ENCODE peak calls at places on chromosomes 2 and 18, in six cellular contexts. One of them, this sample, is unnamed.
A peak's percentile ranks its signal among the peaks of the same experiment; 100 is the strongest.

GRCh38 chr2:203510941-203511305 is 24.2 kb downstream of the RAPH1 start:
- DNase-seq in H9: no peak
- DNase-seq in H1: no peak
- DNase-seq in trophoblast cell: no peak
- DNase-seq in mesenchymal stem cell: no peak
- DNase-seq in neuronal stem cell: no peak
- DNase-seq in this sample: no peak

GRCh38 chr18:50973367-50974126 is 5.7 kb downstream of the ELAC1 start:
- DNase-seq in neuronal stem cell: no peak
- DNase-seq in mesenchymal stem cell: peak; percentile 56
- DNase-seq in H1: no peak
- DNase-seq in trophoblast cell: peak; percentile 27
- DNase-seq in H9: no peak
- DNase-seq in this sample: peak; percentile 79

GRCh38 chr2:8685697-8686358 is 4.0 kb downstream of the ID2 start:
- DNase-seq in trophoblast cell: no peak
- DNase-seq in mesenchymal stem cell: peak; percentile 38
- DNase-seq in H9: peak; percentile 74
- DNase-seq in H1: peak; percentile 97
- DNase-seq in neuronal stem cell: peak; percentile 77
- DNase-seq in this sample: peak; percentile 25

GRCh38 chr2:4791488-4791887 is 900.7 kb upstream of the SOX11 start:
- DNase-seq in H1: no peak
- DNase-seq in H9: no peak
- DNase-seq in mesenchymal stem cell: no peak
- DNase-seq in trophoblast cell: no peak
- DNase-seq in neuronal stem cell: no peak
- DNase-seq in this sample: no peak

GRCh38 chr2:104378853-104379374 is 475.0 kb upstream of the POU3F3 start:
- DNase-seq in H1: no peak
- DNase-seq in neuronal stem cell: peak; percentile 18
- DNase-seq in mesenchymal stem cell: no peak
- DNase-seq in trophoblast cell: no peak
- DNase-seq in H9: peak; percentile 58
- DNase-seq in this sample: no peak

GRCh38 chr2:170554278-170554955 is 160.7 kb upstream of the SP5 start:
- DNase-seq in H1: no peak
- DNase-seq in trophoblast cell: no peak
- DNase-seq in neuronal stem cell: no peak
- DNase-seq in mesenchymal stem cell: no peak
- DNase-seq in H9: no peak
- DNase-seq in this sample: no peak

GRCh38 chr2:197515277-197515797 is 529 bp upstream of the MOB4 start:
- DNase-seq in trophoblast cell: no peak
- DNase-seq in H1: no peak
- DNase-seq in H9: no peak
- DNase-seq in neuronal stem cell: peak; percentile 6
- DNase-seq in mesenchymal stem cell: peak; percentile 65
- DNase-seq in this sample: peak; percentile 31

GRCh38 chr2:165634855-165635254 is 159.2 kb downstream of the GALNT3 start:
- DNase-seq in H9: peak; percentile 69
- DNase-seq in trophoblast cell: no peak
- DNase-seq in H1: peak; percentile 57
- DNase-seq in neuronal stem cell: peak; percentile 35
- DNase-seq in mesenchymal stem cell: peak; percentile 61
- DNase-seq in this sample: peak; percentile 5

GRCh38 chr2:61435291-61435690 is 35.6 kb downstream of the USP34 start:
- DNase-seq in H1: no peak
- DNase-seq in H9: no peak
- DNase-seq in trophoblast cell: no peak
- DNase-seq in mesenchymal stem cell: no peak
- DNase-seq in neuronal stem cell: no peak
- DNase-seq in this sample: no peak

GRCh38 chr2:53964237-53964952 is 6.4 kb downstream of the PSME4 start:
- DNase-seq in H1: no peak
- DNase-seq in neuronal stem cell: no peak
- DNase-seq in mesenchymal stem cell: no peak
- DNase-seq in H9: no peak
- DNase-seq in trophoblast cell: no peak
- DNase-seq in this sample: no peak

GRCh38 chr2:152347076-152347475 is 12.1 kb downstream of the FMNL2 start:
- DNase-seq in H1: no peak
- DNase-seq in neuronal stem cell: no peak
- DNase-seq in mesenchymal stem cell: peak; percentile 71
- DNase-seq in trophoblast cell: no peak
- DNase-seq in H9: no peak
- DNase-seq in this sample: peak; percentile 74

GRCh38 chr2:46848446-46848845 is 67.2 kb downstream of the MCFD2 start:
- DNase-seq in neuronal stem cell: no peak
- DNase-seq in mesenchymal stem cell: no peak
- DNase-seq in H9: no peak
- DNase-seq in H1: no peak
- DNase-seq in trophoblast cell: no peak
- DNase-seq in this sample: no peak

GRCh38 chr2:211996857-211997256 is 541.7 kb downstream of the ERBB4 start:
- DNase-seq in trophoblast cell: no peak
- DNase-seq in H9: no peak
- DNase-seq in mesenchymal stem cell: no peak
- DNase-seq in neuronal stem cell: no peak
- DNase-seq in H1: no peak
- DNase-seq in this sample: no peak

GRCh38 chr2:14952383-14952782 is 319.9 kb downstream of the LRATD1 start:
- DNase-seq in trophoblast cell: no peak
- DNase-seq in neuronal stem cell: no peak
- DNase-seq in H1: no peak
- DNase-seq in H9: no peak
- DNase-seq in mesenchymal stem cell: no peak
- DNase-seq in this sample: no peak

GRCh38 chr2:240983996-240984498 is 14.4 kb upstream of the SNED1 start:
- DNase-seq in mesenchymal stem cell: no peak
- DNase-seq in trophoblast cell: no peak
- DNase-seq in neuronal stem cell: no peak
- DNase-seq in H1: peak; percentile 46
- DNase-seq in H9: no peak
- DNase-seq in this sample: no peak

GRCh38 chr2:169393068-169393590 is 30.8 kb upstream of the LRP2 start:
- DNase-seq in mesenchymal stem cell: no peak
- DNase-seq in neuronal stem cell: no peak
- DNase-seq in H1: no peak
- DNase-seq in H9: no peak
- DNase-seq in trophoblast cell: peak; percentile 87
- DNase-seq in this sample: no peak

GRCh38 chr2:198371902-198372611 is 567.7 kb downstream of the PLCL1 start:
- DNase-seq in H1: no peak
- DNase-seq in trophoblast cell: no peak
- DNase-seq in H9: no peak
- DNase-seq in neuronal stem cell: no peak
- DNase-seq in mesenchymal stem cell: peak; percentile 6
- DNase-seq in this sample: no peak

GRCh38 chr2:49360051-49360767 is 205.9 kb upstream of the FSHR start:
- DNase-seq in H9: no peak
- DNase-seq in trophoblast cell: no peak
- DNase-seq in mesenchymal stem cell: no peak
- DNase-seq in neuronal stem cell: no peak
- DNase-seq in H1: no peak
- DNase-seq in this sample: no peak
- H3K14ac ChIP-seq in H9: no peak overlapping the region
- H3K14ac ChIP-seq in trophoblast cell: no peak overlapping the region
- H3K14ac ChIP-seq in mesenchymal stem cell: no peak overlapping the region
- H3K14ac ChIP-seq in neuronal stem cell: no peak overlapping the region
- H3K14ac ChIP-seq in H1: no peak overlapping the region
- H3K14ac ChIP-seq in this sample: no peak overlapping the region

GRCh38 chr18:77061946-77062517 is 70.6 kb downstream of the MBP start:
- DNase-seq in neuronal stem cell: no peak
- DNase-seq in H9: peak; percentile 52
- DNase-seq in mesenchymal stem cell: no peak
- DNase-seq in trophoblast cell: no peak
- DNase-seq in H1: no peak
- DNase-seq in this sample: no peak

GRCh38 chr18:77061291-77061945 is 71.2 kb downstream of the MBP start:
- DNase-seq in trophoblast cell: no peak
- DNase-seq in H1: no peak
- DNase-seq in neuronal stem cell: no peak
- DNase-seq in H9: no peak
- DNase-seq in mesenchymal stem cell: no peak
- DNase-seq in this sample: peak; percentile 84

GRCh38 chr18:77058186-77058847 is 74.3 kb downstream of the MBP start:
- DNase-seq in H1: no peak
- DNase-seq in trophoblast cell: no peak
- DNase-seq in mesenchymal stem cell: no peak
- DNase-seq in H9: no peak
- DNase-seq in neuronal stem cell: no peak
- DNase-seq in this sample: no peak

GRCh38 chr18:77057043-77057442 is 75.5 kb downstream of the MBP start:
- DNase-seq in neuronal stem cell: no peak
- DNase-seq in H1: no peak
- DNase-seq in H9: no peak
- DNase-seq in trophoblast cell: no peak
- DNase-seq in mesenchymal stem cell: no peak
- DNase-seq in this sample: no peak

GRCh38 chr18:77059294-77059916 is 73.2 kb downstream of the MBP start:
- DNase-seq in H1: no peak
- DNase-seq in neuronal stem cell: no peak
- DNase-seq in trophoblast cell: no peak
- DNase-seq in mesenchymal stem cell: peak; percentile 65
- DNase-seq in H9: peak; percentile 56
- DNase-seq in this sample: peak; percentile 76
- H3K14ac ChIP-seq in H1: no peak overlapping the region
- H3K14ac ChIP-seq in neuronal stem cell: no peak overlapping the region
- H3K14ac ChIP-seq in trophoblast cell: no peak overlapping the region
- H3K14ac ChIP-seq in mesenchymal stem cell: no peak overlapping the region
- H3K14ac ChIP-seq in H9: no peak overlapping the region
- H3K14ac ChIP-seq in this sample: no peak overlapping the region

GRCh38 chr2:200750323-200750910 is 61.3 kb upstream of the BZW1 start:
- DNase-seq in H9: no peak
- DNase-seq in mesenchymal stem cell: no peak
- DNase-seq in H1: no peak
- DNase-seq in neuronal stem cell: no peak
- DNase-seq in trophoblast cell: peak; percentile 86
- DNase-seq in this sample: no peak

GRCh38 chr2:200752835-200753234 is 58.9 kb upstream of the BZW1 start:
- DNase-seq in H9: no peak
- DNase-seq in mesenchymal stem cell: no peak
- DNase-seq in H1: no peak
- DNase-seq in neuronal stem cell: no peak
- DNase-seq in trophoblast cell: no peak
- DNase-seq in this sample: no peak

GRCh38 chr2:200751786-200752185 is 59.9 kb upstream of the BZW1 start:
- DNase-seq in H9: no peak
- DNase-seq in trophoblast cell: no peak
- DNase-seq in H1: no peak
- DNase-seq in neuronal stem cell: no peak
- DNase-seq in mesenchymal stem cell: no peak
- DNase-seq in this sample: no peak

GRCh38 chr2:200749631-200750322 is 61.9 kb upstream of the BZW1 start:
- DNase-seq in H1: no peak
- DNase-seq in H9: no peak
- DNase-seq in neuronal stem cell: no peak
- DNase-seq in trophoblast cell: no peak
- DNase-seq in mesenchymal stem cell: no peak
- DNase-seq in this sample: peak; percentile 27

DNA sequence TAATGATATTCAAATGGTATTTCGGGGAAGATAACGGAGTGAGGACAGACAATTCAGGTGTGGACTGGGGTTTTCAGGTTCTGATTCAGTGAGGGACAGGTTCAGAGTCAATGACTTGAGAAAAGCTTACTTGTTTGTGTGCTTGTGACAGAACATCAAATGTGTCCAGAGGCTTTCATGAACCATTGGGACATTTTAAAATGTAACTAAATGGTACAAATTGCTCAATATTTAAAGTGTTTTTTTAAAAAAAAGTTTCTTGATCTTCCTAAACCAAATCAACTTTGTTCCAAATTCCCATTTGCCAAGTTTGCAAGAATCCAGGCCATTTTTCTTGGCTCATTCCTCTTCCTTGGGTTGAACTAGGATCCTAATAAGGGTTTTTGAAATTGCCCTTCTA is 59.4 kb upstream of the BZW1 start:
- DNase-seq in mesenchymal stem cell: no peak
- DNase-seq in neuronal stem cell: no peak
- DNase-seq in trophoblast cell: no peak
- DNase-seq in H1: no peak
- DNase-seq in H9: no peak
- DNase-seq in this sample: no peak
- H3K14ac ChIP-seq in mesenchymal stem cell: no peak overlapping the region
- H3K14ac ChIP-seq in neuronal stem cell: no peak overlapping the region
- H3K14ac ChIP-seq in trophoblast cell: no peak overlapping the region
- H3K14ac ChIP-seq in H1: no peak overlapping the region
- H3K14ac ChIP-seq in H9: no peak overlapping the region
- H3K14ac ChIP-seq in this sample: no peak overlapping the region

GRCh38 chr18:75127143-75128021 is 81.6 kb downstream of the PTGR3 start:
- DNase-seq in neuronal stem cell: no peak
- DNase-seq in H1: peak; percentile 35
- DNase-seq in trophoblast cell: peak; percentile 73
- DNase-seq in mesenchymal stem cell: peak; percentile 1
- DNase-seq in H9: no peak
- DNase-seq in this sample: no peak

GRCh38 chr18:75129717-75130477 is 79.0 kb downstream of the PTGR3 start:
- DNase-seq in neuronal stem cell: no peak
- DNase-seq in H1: peak; percentile 17
- DNase-seq in H9: no peak
- DNase-seq in trophoblast cell: no peak
- DNase-seq in mesenchymal stem cell: no peak
- DNase-seq in this sample: no peak

GRCh38 chr18:75130591-75131274 is 78.2 kb downstream of the PTGR3 start:
- DNase-seq in H9: no peak
- DNase-seq in trophoblast cell: no peak
- DNase-seq in mesenchymal stem cell: no peak
- DNase-seq in neuronal stem cell: no peak
- DNase-seq in H1: peak; percentile 23
- DNase-seq in this sample: peak; percentile 12

GRCh38 chr18:75128051-75128605 is 80.8 kb downstream of the PTGR3 start:
- DNase-seq in mesenchymal stem cell: no peak
- DNase-seq in H9: no peak
- DNase-seq in H1: peak; percentile 17
- DNase-seq in neuronal stem cell: no peak
- DNase-seq in trophoblast cell: peak; percentile 23
- DNase-seq in this sample: no peak

DNA sequence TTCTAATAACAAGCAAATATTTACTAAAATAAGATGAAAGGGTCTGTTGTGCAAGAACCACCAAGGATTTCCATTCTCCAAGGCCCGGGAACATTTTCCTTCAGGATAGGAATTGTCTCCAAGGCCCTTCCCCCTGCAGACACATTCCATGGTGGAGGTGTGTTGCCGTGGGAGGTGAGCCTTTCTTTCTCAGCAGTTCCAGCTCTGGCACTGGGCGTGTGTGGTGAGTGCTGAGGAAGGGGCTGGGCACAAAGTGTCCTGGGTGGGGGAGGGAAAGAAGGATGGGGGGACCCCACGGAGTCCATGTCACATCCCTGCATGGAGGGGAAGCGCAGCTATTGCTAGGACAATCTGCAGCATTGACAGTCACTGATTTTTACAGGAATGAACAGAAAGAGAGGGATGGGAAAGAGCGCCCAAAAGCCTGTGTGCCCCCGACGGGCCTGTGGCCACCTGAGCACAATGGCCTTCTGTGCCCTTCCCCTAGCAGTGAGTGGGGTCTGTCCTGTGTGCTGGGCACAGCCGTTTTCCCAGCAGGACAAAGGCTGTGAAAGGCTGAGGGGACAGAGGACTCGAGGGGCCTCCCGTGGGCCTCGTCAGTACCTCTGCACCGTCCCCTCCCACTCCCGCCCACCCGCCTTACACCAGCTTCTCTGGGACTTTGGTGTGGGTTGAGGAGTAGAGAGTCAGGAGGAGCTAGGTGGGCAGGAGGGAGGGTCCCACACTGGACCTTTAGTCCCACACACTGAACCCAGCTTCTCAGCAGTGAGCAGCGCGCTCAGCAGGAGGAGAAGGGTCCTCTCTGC is 79.8 kb downstream of the PTGR3 start:
- DNase-seq in H1: peak; percentile 22
- DNase-seq in neuronal stem cell: no peak
- DNase-seq in trophoblast cell: no peak
- DNase-seq in mesenchymal stem cell: no peak
- DNase-seq in H9: no peak
- DNase-seq in this sample: no peak
- H3K14ac ChIP-seq in H1: no peak overlapping the region
- H3K14ac ChIP-seq in neuronal stem cell: no peak overlapping the region
- H3K14ac ChIP-seq in trophoblast cell: no peak overlapping the region
- H3K14ac ChIP-seq in mesenchymal stem cell: no peak overlapping the region
- H3K14ac ChIP-seq in H9: no peak overlapping the region
- H3K14ac ChIP-seq in this sample: no peak overlapping the region

This sample was measured in IMR-90.